ENCODE peak calls at places on chromosomes 13 and 19, in five cellular contexts. G is gastrocnemius medialis; B is heart left ventricle; S is tibial artery; U is naive thymus-derived CD4-positive, alpha-beta T cell. Q is an unnamed sample. For H3K4me1, the result is how much of the 10 kb centered on the place peaks cover.

GRCh38 chr13:91351980-91352379 is 4.5 kb downstream of the MIR17HG start:
- DNase-seq in G (no peak), B (no peak), S (no peak), U (no peak), Q (no peak)

GRCh38 chr19:17026706-17027427 is at the start of gene CPAMD8:
- DNase-seq in G (no peak), B (peak), S (no peak), U (no peak), Q (peak)

GRCh38 chr13:100330662-100331061 is 241.8 kb downstream of the PCCA start:
- DNase-seq in G (no peak), B (no peak), S (no peak), U (no peak), Q (no peak)

GRCh38 chr13:81874253-81874652 is 1533.3 kb upstream of the SPRY2 start:
- DNase-seq in G (no peak), B (no peak), S (no peak), U (no peak), Q (no peak)

GRCh38 chr13:49697468-49697867 is 6.2 kb upstream of the EBPL start:
- DNase-seq in G (no peak), B (no peak), S (no peak), U (no peak), Q (no peak)

GRCh38 chr19:37007587-37008220 is 70.5 kb upstream of the ZNF420 start:
- DNase-seq in G (no peak), B (peak), S (no peak), U (peak), Q (peak)

GRCh38 chr13:54965881-54966280 is 1937.3 kb downstream of the OLFM4 start:
- DNase-seq in G (no peak), B (no peak), S (no peak), U (no peak), Q (no peak)

GRCh38 chr13:42000836-42001235 is 39.9 kb upstream of the VWA8 start:
- DNase-seq in G (no peak), B (no peak), S (no peak), U (no peak), Q (no peak)

GRCh38 chr13:74246398-74246975 is 112.3 kb upstream of the KLF12 start:
- DNase-seq in G (no peak), B (no peak), S (peak), U (no peak), Q (no peak)

GRCh38 chr13:93169980-93170379 is 56.6 kb upstream of the GPC6 start:
- DNase-seq in G (no peak), B (no peak), S (no peak), U (no peak), Q (no peak)

GRCh38 chr13:114059946-114060860 is 72.2 kb downstream of the RASA3 start:
- DNase-seq in G (no peak), B (peak), S (no peak), U (no peak), Q (no peak)

GRCh38 chr13:34161829-34162544 is 344.0 kb downstream of the RFC3 start:
- DNase-seq in G (no peak), B (no peak), S (no peak), U (no peak), Q (no peak)

GRCh38 chr13:67223024-67223423 is 7.1 kb downstream of the PCDH9 start:
- DNase-seq in G (no peak), B (no peak), S (no peak), U (no peak), Q (no peak)

GRCh38 chr19:18445252-18445948 is 7.5 kb upstream of the ISYNA1 start:
- DNase-seq in G (no peak), B (no peak), S (no peak), U (no peak), Q (no peak)

GRCh38 chr13:25971499-25972145 is 80.2 kb downstream of the SHISA2 start:
- DNase-seq in G (no peak), B (no peak), S (no peak), U (peak), Q (no peak)

GRCh38 chr13:37074703-37075102 is 15.2 kb upstream of the SUPT20H start:
- DNase-seq in G (no peak), B (no peak), S (no peak), U (peak), Q (no peak)

GRCh38 chr19:16160943-16161560 is 12.3 kb downstream of the CIB3 start:
- DNase-seq in G (no peak), B (no peak), S (no peak), U (no peak), Q (no peak)

GRCh38 chr19:40223135-40223822 is 3.2 kb downstream of the CCNP start:
- DNase-seq in G (no peak), B (no peak), S (no peak), U (peak), Q (peak)

GRCh38 chr19:50906217-50906616 is 5.0 kb downstream of the KLK4 start:
- DNase-seq in G (no peak), B (no peak), S (no peak), U (no peak), Q (no peak)

GRCh38 chr19:29515233-29515619 is 10.6 kb upstream of the VSTM2B start:
- DNase-seq in G (no peak), B (peak), S (no peak), U (no peak), Q (peak)

GRCh38 chr13:30042891-30043630 is 192.6 kb upstream of the UBL3 start:
- DNase-seq in G (no peak), B (no peak), S (no peak), U (no peak), Q (no peak)

GRCh38 chr13:30047154-30047874 is 196.9 kb upstream of the UBL3 start:
- DNase-seq in G (no peak), B (no peak), S (no peak), U (no peak), Q (no peak)

GRCh38 chr13:30043631-30043925 is 193.2 kb upstream of the UBL3 start:
- DNase-seq in G (no peak), B (no peak), S (no peak), U (no peak), Q (no peak)

GRCh38 chr13:30045916-30046704 is 195.7 kb upstream of the UBL3 start:
- DNase-seq in G (no peak), B (no peak), S (no peak), U (no peak), Q (no peak)

DNA sequence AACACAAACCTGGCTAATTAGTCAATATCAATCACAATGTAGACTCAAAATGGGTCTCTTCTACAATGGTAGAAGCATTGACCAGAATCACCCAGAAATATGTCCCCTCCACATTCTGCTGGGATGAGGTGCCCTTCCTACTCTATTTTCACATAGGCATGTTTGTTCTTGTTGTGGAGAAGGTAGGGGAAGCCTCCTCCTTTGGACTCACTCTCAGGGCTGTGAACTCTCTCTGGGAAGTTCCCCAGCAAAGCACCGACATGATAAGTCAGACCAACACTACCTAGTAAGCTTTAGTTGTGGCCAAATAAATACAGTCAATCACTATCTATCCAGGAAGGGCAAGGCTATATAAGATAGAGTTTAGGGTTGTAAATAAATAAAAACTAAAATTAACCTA is 194.5 kb upstream of the UBL3 start:
- DNase-seq in G (no peak), B (no peak), S (no peak), U (no peak), Q (no peak)
- H3K4me1 ChIP-seq in G (under half), B (under half), S (under half), U (under half), Q (under half)

GRCh38 chr13:30108216-30108912 is 199.0 kb downstream of the KATNAL1 start:
- DNase-seq in G (no peak), B (no peak), S (no peak), U (no peak), Q (no peak)
- H3K27ac ChIP-seq in G (no peak), B (no peak), S (no peak), U (no peak), Q (no peak)

GRCh38 chr13:112194579-112194978 is 127.6 kb downstream of the SOX1 start:
- DNase-seq in G (no peak), B (no peak), S (no peak), U (no peak), Q (no peak)

GRCh38 chr13:112194167-112194530 is 127.2 kb downstream of the SOX1 start:
- DNase-seq in G (no peak), B (no peak), S (no peak), U (no peak), Q (no peak)

GRCh38 chr13:112198611-112199010 is 131.7 kb downstream of the SOX1 start:
- DNase-seq in G (no peak), B (no peak), S (no peak), U (no peak), Q (no peak)

GRCh38 chr13:112188298-112188610 is 121.3 kb downstream of the SOX1 start:
- DNase-seq in G (no peak), B (no peak), S (no peak), U (no peak), Q (no peak)

DNA sequence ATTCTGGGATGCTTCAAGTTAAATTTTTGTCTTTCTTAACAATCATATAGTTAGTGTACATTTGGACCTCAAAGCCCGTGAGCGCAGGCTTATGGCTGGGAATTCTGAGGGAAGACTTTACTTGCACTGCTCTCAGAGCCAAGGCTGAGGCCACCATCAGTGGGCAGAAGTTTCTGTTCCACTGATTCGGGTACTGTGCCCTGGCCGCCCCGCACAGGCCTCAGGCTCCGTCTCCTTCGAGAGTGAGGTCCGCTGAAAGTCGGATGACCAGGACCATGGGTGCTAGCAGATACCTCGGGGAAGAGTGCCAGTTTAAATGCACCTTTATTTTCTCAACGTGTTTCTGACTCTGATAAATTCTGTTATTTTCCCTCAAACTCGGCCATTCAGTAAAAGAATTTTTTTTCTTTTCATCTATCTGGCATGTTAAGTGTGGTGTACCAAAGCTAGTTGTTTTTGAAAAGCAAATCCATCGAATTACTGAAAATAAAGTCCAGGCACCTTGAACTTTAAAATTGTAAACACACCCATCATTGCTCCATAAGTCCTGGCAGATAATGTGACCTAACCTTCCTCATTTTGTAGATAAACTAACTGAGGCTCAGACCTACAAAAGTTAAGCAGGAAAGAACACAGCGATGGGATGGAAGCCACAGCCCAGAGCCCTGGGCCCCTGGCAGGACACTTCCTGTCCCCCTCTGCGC is 126.7 kb downstream of the SOX1 start:
- DNase-seq in G (no peak), B (no peak), S (no peak), U (no peak), Q (no peak)
- H3K4me1 ChIP-seq in G (under half), B (under half), S (under half), U (under half), Q (under half)

GRCh38 chr13:83621765-83622421 is 260.4 kb downstream of the SLITRK1 start:
- DNase-seq in G (no peak), B (no peak), S (no peak), U (no peak), Q (no peak)

GRCh38 chr13:83618966-83619365 is 263.3 kb downstream of the SLITRK1 start:
- DNase-seq in G (no peak), B (no peak), S (no peak), U (no peak), Q (no peak)

GRCh38 chr13:83620535-83621220 is 261.6 kb downstream of the SLITRK1 start:
- DNase-seq in G (no peak), B (no peak), S (no peak), U (no peak), Q (no peak)

DNA sequence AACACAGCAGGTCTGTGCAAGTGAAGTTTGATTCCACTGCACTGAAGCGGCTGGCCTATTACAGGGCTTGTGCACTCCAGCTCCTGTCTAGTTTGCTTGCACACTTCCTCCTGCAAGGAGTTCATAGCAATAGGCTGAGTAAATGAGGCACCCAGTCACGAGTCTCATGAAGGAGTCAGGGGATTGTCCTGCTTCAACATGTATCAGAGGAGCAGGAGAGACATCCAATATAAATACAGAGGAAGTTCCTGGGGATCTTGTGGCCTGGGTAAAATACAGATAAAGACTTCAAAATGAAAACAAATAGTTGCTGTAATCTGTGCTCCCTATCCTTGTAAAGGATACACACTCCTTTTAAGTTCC is 259.9 kb downstream of the SLITRK1 start:
- DNase-seq in G (no peak), B (no peak), S (no peak), U (no peak), Q (no peak)
- H3K27ac ChIP-seq in G (no peak), B (no peak), S (no peak), U (no peak), Q (no peak)

GRCh38 chr13:97268772-97269171 is 46.6 kb downstream of the MBNL2 start:
- DNase-seq in G (no peak), B (no peak), S (no peak), U (no peak), Q (no peak)
- H3K4me1 ChIP-seq in G (half or more), B (half or more), S (under half), U (under half), Q (under half)

GRCh38 chr13:73168993-73169401 is 110.2 kb downstream of the KLF5 start:
- DNase-seq in G (no peak), B (no peak), S (no peak), U (no peak), Q (no peak)
- H3K27ac ChIP-seq in G (no peak), B (no peak), S (no peak), U (no peak), Q (no peak)

DNA sequence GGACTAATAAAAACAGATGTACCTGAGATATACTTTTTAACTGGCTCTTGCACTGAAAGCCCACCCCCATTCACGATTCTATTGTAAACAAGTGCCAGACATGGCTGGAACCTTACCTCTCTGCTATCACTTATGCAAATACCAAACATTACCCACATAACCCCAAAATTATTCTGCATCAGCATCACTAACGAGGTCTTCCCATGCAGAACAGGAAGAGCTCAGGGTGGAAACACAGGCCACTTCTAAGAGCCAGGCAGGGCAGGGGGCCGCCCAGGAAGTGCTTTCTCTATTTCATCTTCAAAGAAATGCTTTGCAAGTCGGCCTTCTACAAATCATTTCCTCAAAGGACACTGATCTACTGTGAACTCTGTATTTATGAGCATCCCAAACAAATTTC is 7.3 kb downstream of the IRS2 start:
- DNase-seq in G (no peak), B (peak), S (no peak), U (peak), Q (no peak)
- H3K4me1 ChIP-seq in G (half or more), B (half or more), S (under half), U (under half), Q (under half)

GRCh38 chr13:89959074-89959473 is 1388.4 kb upstream of the MIR17HG start:
- DNase-seq in G (no peak), B (no peak), S (no peak), U (no peak), Q (no peak)
- H3K27ac ChIP-seq in G (no peak), B (no peak), S (no peak), U (no peak), Q (no peak)

GRCh38 chr19:33418871-33419762 is 45.6 kb downstream of the CEBPG start:
- DNase-seq in G (no peak), B (peak), S (no peak), U (no peak), Q (peak)

GRCh38 chr19:33421368-33421767 is 47.9 kb downstream of the CEBPG start:
- DNase-seq in G (no peak), B (peak), S (no peak), U (no peak), Q (no peak)

GRCh38 chr19:33422369-33423180 is 49.1 kb downstream of the CEBPG start:
- DNase-seq in G (no peak), B (no peak), S (no peak), U (no peak), Q (no peak)

GRCh38 chr19:33419763-33420080 is 46.2 kb downstream of the CEBPG start:
- DNase-seq in G (no peak), B (peak), S (no peak), U (no peak), Q (no peak)

DNA sequence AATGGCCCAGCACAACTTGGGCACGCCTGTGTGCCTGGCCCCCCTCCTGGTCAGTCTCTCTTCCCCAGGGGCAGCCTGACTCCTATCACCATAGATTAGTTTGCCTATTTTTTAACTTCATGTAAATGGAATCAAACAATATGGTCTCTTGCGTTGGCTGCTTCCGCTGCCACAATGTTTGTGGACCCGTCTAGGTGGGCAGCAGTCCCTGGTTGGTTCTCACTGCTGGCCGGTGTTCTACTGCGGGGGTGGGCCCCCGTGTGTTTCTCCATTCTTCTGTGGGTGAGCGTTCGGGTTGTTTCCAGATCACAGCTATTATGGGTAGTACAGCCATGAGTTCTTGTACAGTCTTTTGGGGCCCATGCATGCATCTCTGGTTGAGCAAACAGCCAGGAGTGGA is 47.3 kb downstream of the CEBPG start:
- DNase-seq in G (no peak), B (peak), S (no peak), U (no peak), Q (no peak)
- H3K4me1 ChIP-seq in G (under half), B (under half), S (under half), U (under half), Q (under half)

GRCh38 chr19:44973982-44974735 is 19.0 kb downstream of the CLPTM1 start:
- DNase-seq in G (no peak), B (no peak), S (no peak), U (no peak), Q (no peak)

GRCh38 chr19:44972802-44973201 is 17.6 kb downstream of the CLPTM1 start:
- DNase-seq in G (no peak), B (no peak), S (no peak), U (no peak), Q (no peak)

GRCh38 chr19:44975444-44975843 is 20.3 kb downstream of the CLPTM1 start:
- DNase-seq in G (no peak), B (no peak), S (no peak), U (no peak), Q (no peak)

GRCh38 chr19:44969437-44969836 is 14.3 kb downstream of the CLPTM1 start:
- DNase-seq in G (no peak), B (no peak), S (no peak), U (no peak), Q (no peak)

GRCh38 chr19:44974809-44975347 is 19.7 kb downstream of the CLPTM1 start:
- DNase-seq in G (no peak), B (no peak), S (no peak), U (no peak), Q (no peak)
- H3K27ac ChIP-seq in G (no peak), B (no peak), S (no peak), U (no peak), Q (no peak)